ENCODE peak calls at places on chromosomes 13 and 19, in six cellular contexts. F is naive thymus-derived CD8-positive, alpha-beta T cell; B is GM19239; W is neural crest cell; K is NCI-H1105 treated with DMSO at 0.1 percent for 48 hours; S is C1 segment of cervical spinal cord. G is an unnamed sample.

GRCh38 chr13:23960566-23961156 is 63.4 kb upstream of the C1QTNF9B start:
- DNase-seq in B (no peak), S (no peak), W (no peak), F (peak), K (peak), G (peak)

GRCh38 chr19:48772503-48772953 is 17.2 kb downstream of the FGF21 start:
- DNase-seq in K (no peak), B (no peak), W (no peak), F (no peak), S (no peak), G (no peak)

GRCh38 chr19:575527-576506 is 3.4 kb downstream of the BSG start:
- DNase-seq in S (peak), W (no peak), B (no peak), F (no peak), K (no peak), G (no peak)

GRCh38 chr19:21322528-21322927 is 6.7 kb downstream of the ZNF708 start:
- DNase-seq in B (no peak), K (no peak), F (no peak), W (no peak), S (peak), G (no peak)

GRCh38 chr19:18208098-18208951 is 4.5 kb upstream of the RAB3A start:
- DNase-seq in K (no peak), W (no peak), S (peak), B (no peak), F (peak), G (no peak)

GRCh38 chr19:1979017-1979416 is 36.5 kb downstream of the BTBD2 start:
- DNase-seq in S (no peak), B (no peak), F (no peak), K (no peak), W (no peak), G (no peak)

GRCh38 chr19:41376241-41376997 is at the start of gene TMEM91:
- DNase-seq in S (peak), W (peak), B (no peak), F (no peak), K (peak), G (peak)

GRCh38 chr13:76463314-76463713 is 422.9 kb downstream of the KCTD12 start:
- DNase-seq in S (no peak), K (no peak), F (no peak), W (no peak), B (no peak), G (no peak)

GRCh38 chr13:98466634-98467236 is 110.2 kb downstream of the STK24 start:
- DNase-seq in B (no peak), W (peak), K (no peak), S (no peak), F (peak), G (no peak)

GRCh38 chr19:17357724-17358123 is 19.4 kb downstream of the PLVAP start:
- DNase-seq in S (no peak), K (no peak), W (no peak), F (no peak), B (no peak), G (no peak)